ENCODE peak calls at places on chromosome 3, in ten cellular contexts. F is thoracic aorta, E is body of pancreas, B is OCI-LY7, S is endodermal cell, Q is ACHN, A is NCI-H460, X is H4, J is AG08395, R is EH. Z is an unnamed sample.
A peak's percentile ranks its signal among the peaks of the same experiment; 100 is the strongest.

GRCh38 chr3:182523836-182524235 is 269.5 kb upstream of the ATP11B start:
- DNase-seq in B (no peak), E (no peak), X (no peak), R (no peak), A (no peak), F (no peak), S (no peak), Q (no peak), J (no peak), Z (no peak)

GRCh38 chr3:114216186-114216970 is 21.0 kb downstream of the ZNF80 start:
- DNase-seq in E (no peak), R (peak; percentile 69), A (no peak), S (no peak), F (no peak), X (no peak), J (peak; percentile 38), B (no peak), Q (no peak), Z (no peak)

GRCh38 chr3:13018561-13019242 is 54.5 kb downstream of the IQSEC1 start:
- DNase-seq in Q (no peak), R (no peak), B (peak; percentile 22), E (no peak), S (peak; percentile 61), A (no peak), F (no peak), J (no peak), X (no peak), Z (no peak)

GRCh38 chr3:177960014-177960413 is 576.2 kb upstream of the KCNMB2 start:
- DNase-seq in R (peak; percentile 50), B (no peak), Q (no peak), F (no peak), S (no peak), X (no peak), J (peak; percentile 8), A (no peak), E (no peak), Z (no peak)

GRCh38 chr3:12486001-12486400 is 1.7 kb downstream of the TSEN2 start:
- DNase-seq in X (no peak), E (no peak), S (no peak), F (no peak), R (no peak), B (no peak), Q (no peak), J (no peak), A (no peak), Z (no peak)

GRCh38 chr3:158709666-158710083 is 22.6 kb downstream of the RARRES1 start:
- DNase-seq in S (no peak), R (peak; percentile 100), B (no peak), F (no peak), X (peak; percentile 99), Q (peak; percentile 89), A (no peak), E (no peak), J (peak; percentile 94), Z (peak; percentile 51)

GRCh38 chr3:46934067-46934466 is 42.5 kb downstream of the CCDC12 start:
- DNase-seq in J (no peak), B (no peak), E (peak; percentile 61), X (no peak), S (no peak), Q (no peak), A (no peak), F (no peak), R (no peak), Z (no peak)

GRCh38 chr3:111947179-111947727 is 31.6 kb upstream of the ABHD10 start:
- DNase-seq in B (no peak), J (peak; percentile 23), X (no peak), Q (no peak), R (peak; percentile 71), A (no peak), F (no peak), S (no peak), E (no peak), Z (no peak)

GRCh38 chr3:144129536-144130214 is 158.1 kb downstream of the DIPK2A start:
- DNase-seq in Q (no peak), S (no peak), X (no peak), J (no peak), A (no peak), B (no peak), E (no peak), R (no peak), F (no peak), Z (no peak)

GRCh38 chr3:16338999-16339398 is 74.0 kb downstream of the OXNAD1 start:
- DNase-seq in E (no peak), B (no peak), Q (peak; percentile 3), R (peak; percentile 97), A (no peak), F (peak; percentile 25), J (peak; percentile 96), X (peak; percentile 50), S (no peak), Z (peak; percentile 20)

GRCh38 chr3:71064976-71065763 is 518.4 kb downstream of the FOXP1 start:
- DNase-seq in Q (peak; percentile 37), F (peak; percentile 15), X (no peak), S (peak; percentile 88), R (peak; percentile 57), E (peak; percentile 76), B (peak; percentile 55), J (peak; percentile 36), A (no peak), Z (no peak)

GRCh38 chr3:23637339-23637738 is 168.4 kb upstream of the UBE2E1 start:
- DNase-seq in J (no peak), Q (no peak), F (no peak), X (no peak), E (no peak), A (no peak), B (no peak), R (no peak), S (no peak), Z (no peak)

GRCh38 chr3:152205097-152205593 is 63.6 kb upstream of the MBNL1 start:
- DNase-seq in R (no peak), X (no peak), Q (no peak), J (no peak), E (no peak), B (peak; percentile 48), A (no peak), F (no peak), S (no peak), Z (no peak)

GRCh38 chr3:36063992-36064391 is 316.3 kb upstream of the STAC start:
- DNase-seq in B (no peak), S (no peak), A (no peak), J (no peak), R (no peak), F (no peak), Q (no peak), X (no peak), E (no peak), Z (no peak)

GRCh38 chr3:52433328-52434060 is 11.4 kb downstream of the SEMA3G start:
- DNase-seq in A (no peak), J (no peak), X (no peak), E (no peak), B (no peak), S (peak; percentile 39), F (no peak), R (no peak), Q (no peak), Z (no peak)

GRCh38 chr3:32319607-32320006 is 72.0 kb upstream of the CMTM7 start:
- DNase-seq in R (no peak), F (no peak), X (no peak), B (no peak), S (no peak), J (no peak), E (no peak), A (no peak), Q (no peak), Z (no peak)

GRCh38 chr3:188000361-188000861 is 153.5 kb upstream of the LPP start:
- DNase-seq in R (no peak), J (no peak), X (no peak), B (peak; percentile 82), Q (no peak), S (no peak), A (no peak), F (no peak), E (peak; percentile 41), Z (no peak)

GRCh38 chr3:197154-197855 is 742 bp downstream of the CHL1 start:
- DNase-seq in B (no peak), R (no peak), E (peak; percentile 9), J (no peak), A (no peak), X (no peak), S (peak; percentile 64), F (no peak), Q (no peak), Z (no peak)

GRCh38 chr3:130779031-130779430 is 32.4 kb upstream of the PIK3R4 start:
- DNase-seq in A (no peak), E (no peak), R (no peak), S (no peak), J (no peak), F (no peak), X (no peak), B (no peak), Q (no peak), Z (no peak)

GRCh38 chr3:17120115-17120514 is 235.4 kb downstream of the PLCL2 start:
- DNase-seq in X (no peak), B (no peak), J (no peak), Q (no peak), R (no peak), A (no peak), E (no peak), F (no peak), S (no peak), Z (no peak)

GRCh38 chr3:71399478-71399877 is 184.1 kb downstream of the FOXP1 start:
- DNase-seq in R (no peak), A (no peak), F (no peak), S (no peak), Q (no peak), B (no peak), J (no peak), E (no peak), X (no peak), Z (no peak)

GRCh38 chr3:53030864-53031445 is 14.9 kb downstream of the SFMBT1 start:
- DNase-seq in R (no peak), S (no peak), X (no peak), J (no peak), A (no peak), B (no peak), Q (no peak), E (no peak), F (no peak), Z (no peak)

GRCh38 chr3:50503504-50503903 is at the start of gene CACNA2D2:
- DNase-seq in E (peak; percentile 81), B (no peak), J (peak; percentile 15), R (peak; percentile 8), S (peak; percentile 87), Q (peak; percentile 2), X (no peak), A (peak; percentile 6), F (no peak), Z (peak; percentile 68)

GRCh38 chr3:143525408-143525807 is 322.9 kb downstream of the SLC9A9 start:
- DNase-seq in R (peak; percentile 48), X (no peak), E (no peak), J (no peak), S (no peak), B (no peak), F (no peak), Q (no peak), A (no peak), Z (no peak)

GRCh38 chr3:58085616-58086015 is 77.4 kb downstream of the FLNB start:
- DNase-seq in X (no peak), J (no peak), B (no peak), R (no peak), F (no peak), S (no peak), A (no peak), E (no peak), Q (no peak), Z (no peak)

GRCh38 chr3:170610321-170610884 is 24.5 kb upstream of the SLC7A14 start:
- DNase-seq in J (no peak), A (no peak), E (no peak), Q (no peak), B (no peak), R (no peak), X (no peak), S (no peak), F (no peak), Z (no peak)

GRCh38 chr3:87987952-87988351 is 70.9 kb downstream of the CGGBP1 start:
- DNase-seq in S (peak; percentile 65), R (peak; percentile 9), X (peak; percentile 7), B (no peak), E (no peak), F (no peak), A (peak; percentile 2), J (no peak), Q (no peak), Z (no peak)

GRCh38 chr3:145981057-145981456 is 179.9 kb downstream of the PLOD2 start:
- DNase-seq in R (peak; percentile 34), S (no peak), Q (no peak), A (no peak), F (no peak), E (no peak), X (no peak), B (no peak), J (peak; percentile 3), Z (no peak)

Z was measured in HTR-8/SVneo.